ENCODE peak calls at places on chromosomes 1 and 21, in eight cellular contexts. Z, D, M, S, V, J, Y and E are unnamed samples.

GRCh38 chr1:33649759-33650158 is 177.3 kb downstream of the ZSCAN20 start:
- DNase-seq in Y (no peak), Z (no peak), S (no peak), D (no peak), V (no peak), M (no peak), J (no peak), E (no peak)

GRCh38 chr1:39737546-39738169 is 1.0 kb upstream of the PPIE start:
- DNase-seq in Z (no peak), V (no peak), S (no peak), M (peak; percentile 70), Y (no peak), D (no peak), J (no peak), E (no peak)

GRCh38 chr1:53448241-53448841 is 10.9 kb upstream of the DMRTB1 start:
- DNase-seq in S (no peak), J (no peak), Y (no peak), M (no peak), Z (no peak), D (no peak), V (peak; percentile 84), E (no peak)

GRCh38 chr1:30942326-30942978 is 33.9 kb upstream of the SDC3 start:
- DNase-seq in D (no peak), M (no peak), V (no peak), J (no peak), S (no peak), Y (no peak), Z (no peak), E (no peak)

GRCh38 chr1:154959448-154959825 is 2.1 kb downstream of the PYGO2 start:
- DNase-seq in M (no peak), Y (no peak), Z (no peak), V (no peak), D (no peak), J (no peak), S (no peak), E (no peak)

GRCh38 chr1:25748531-25749205 is 51.3 kb upstream of the SELENON start:
- DNase-seq in J (no peak), S (no peak), V (peak; percentile 21), D (no peak), Z (no peak), Y (no peak), M (no peak), E (no peak)

GRCh38 chr1:161121838-161122237 is 3.9 kb downstream of the NIT1 start:
- DNase-seq in M (no peak), J (no peak), V (no peak), D (no peak), Z (no peak), Y (no peak), S (no peak), E (no peak)

GRCh38 chr1:17696417-17697301 is 58.5 kb upstream of the ACTL8 start:
- DNase-seq in Z (peak; percentile 38), D (peak; percentile 7), V (peak; percentile 88), M (no peak), J (no peak), Y (no peak), S (no peak), E (peak; percentile 2)

GRCh38 chr1:193589597-193590040 is 403.2 kb upstream of the B3GALT2 start:
- DNase-seq in V (no peak), S (no peak), Z (no peak), J (no peak), Y (no peak), M (no peak), D (no peak), E (no peak)

GRCh38 chr1:84319662-84320061 is 18.2 kb downstream of the SAMD13 start:
- DNase-seq in Z (no peak), D (no peak), J (no peak), V (no peak), M (no peak), S (no peak), Y (no peak), E (no peak)

GRCh38 chr1:212062832-212063438 is 27.4 kb downstream of the DTL start:
- DNase-seq in M (peak; percentile 47), Y (no peak), V (peak; percentile 17), J (peak; percentile 46), D (peak; percentile 22), S (no peak), Z (peak; percentile 41), E (no peak)

GRCh38 chr1:17874665-17875064 is 119.5 kb downstream of the ACTL8 start:
- DNase-seq in Z (no peak), D (no peak), S (no peak), M (no peak), J (no peak), Y (no peak), V (peak; percentile 25), E (no peak)

GRCh38 chr1:155831279-155831976 is 25.6 kb downstream of the GON4L start:
- DNase-seq in Y (no peak), D (no peak), M (no peak), V (no peak), S (no peak), Z (no peak), J (no peak), E (no peak)

GRCh38 chr1:2499260-2499659 is 23.2 kb downstream of the PLCH2 start:
- DNase-seq in V (no peak), M (no peak), Z (no peak), J (no peak), Y (no peak), D (no peak), S (no peak), E (no peak)

DNA sequence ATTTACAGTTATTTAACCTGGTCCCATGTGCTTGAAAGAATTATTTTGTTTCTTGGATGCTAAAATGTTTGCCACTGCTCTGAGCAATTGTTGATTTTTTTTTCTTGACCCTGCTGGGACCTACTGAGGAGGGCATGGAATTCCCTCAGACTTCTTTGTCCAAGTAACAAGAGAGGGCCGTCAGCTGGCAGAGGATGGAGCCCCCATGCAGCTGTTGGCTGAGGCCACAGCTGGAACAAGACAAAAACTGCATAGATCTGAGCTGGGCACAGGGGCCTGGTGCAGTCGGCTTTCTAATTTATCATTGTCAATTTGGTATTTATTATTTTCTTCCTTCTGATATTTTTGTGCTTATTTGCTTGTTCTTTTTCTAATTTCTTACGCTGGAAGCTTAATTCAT is 39.6 kb upstream of the ABCG1 start:
- DNase-seq in J (no peak), Y (no peak), D (no peak), Z (no peak), M (no peak), S (no peak), V (no peak), E (no peak)
- H3K4me3 ChIP-seq in J (no peak overlapping the region), Y (no peak overlapping the region), D (no peak overlapping the region), Z (no peak overlapping the region), M (no peak overlapping the region), S (no peak overlapping the region), V (no peak overlapping the region), E (no peak overlapping the region)

GRCh38 chr1:1032428-1032827 is 12.5 kb downstream of the AGRN start:
- DNase-seq in S (no peak), J (peak; percentile 80), Z (no peak), Y (no peak), D (no peak), V (peak; percentile 53), M (no peak), E (no peak)
- TF ChIP-seq REST in S (no peak), J (no peak), Z (no peak), Y (no peak), D (no peak), V (no peak), M (no peak), E (no peak)

DNA sequence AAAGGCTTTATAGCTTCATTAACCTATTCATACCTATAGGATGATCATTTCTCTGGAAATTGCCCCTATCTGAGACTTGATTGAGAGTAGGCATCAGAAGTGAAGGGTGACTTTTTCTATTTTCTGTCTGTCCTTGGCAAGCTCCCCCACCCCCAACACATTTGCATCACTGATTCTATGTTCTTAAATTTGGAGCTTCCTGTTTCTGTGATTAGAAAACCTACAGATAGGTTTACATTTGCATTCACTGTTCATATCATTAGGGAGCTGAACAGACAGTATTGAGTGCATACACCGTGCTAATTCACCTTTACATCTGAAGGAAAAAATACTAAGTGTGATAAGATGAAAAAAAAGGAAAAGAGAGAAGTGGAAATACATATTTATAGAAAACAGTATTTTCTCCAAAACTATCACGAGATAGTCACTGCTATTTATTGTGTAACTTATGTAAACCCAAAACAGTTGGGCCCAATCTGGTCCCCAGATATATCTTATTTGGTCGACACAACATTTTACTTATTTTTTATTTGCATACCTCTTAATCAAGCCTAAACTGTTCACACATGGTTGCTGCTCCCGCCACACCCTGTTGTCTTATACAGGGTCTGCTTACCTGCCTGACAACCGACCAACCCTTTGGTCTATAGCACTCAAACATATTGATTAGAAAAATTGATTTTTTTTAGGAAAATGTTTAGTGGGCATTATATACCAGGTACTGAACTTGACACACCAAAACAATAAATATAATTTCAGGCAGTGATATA is 218.8 kb downstream of the NTNG1 start:
- DNase-seq in M (no peak), Z (no peak), D (no peak), S (no peak), Y (no peak), V (no peak), J (no peak), E (no peak)
- H3K4me3 ChIP-seq in M (no peak overlapping the region), Z (no peak overlapping the region), D (no peak overlapping the region), S (no peak overlapping the region), Y (no peak overlapping the region), V (no peak overlapping the region), J (no peak overlapping the region), E (no peak overlapping the region)

GRCh38 chr1:24284156-24284471 is 35.0 kb upstream of the GRHL3 start:
- DNase-seq in J (no peak), Y (no peak), M (no peak), D (peak; percentile 67), S (no peak), Z (peak; percentile 24), V (no peak), E (no peak)

GRCh38 chr1:24285231-24285630 is 33.9 kb upstream of the GRHL3 start:
- DNase-seq in V (no peak), Z (no peak), J (no peak), Y (no peak), M (no peak), D (no peak), S (no peak), E (no peak)

GRCh38 chr1:24288479-24288878 is 30.7 kb upstream of the GRHL3 start:
- DNase-seq in S (no peak), D (no peak), V (no peak), J (no peak), M (no peak), Z (no peak), Y (no peak), E (no peak)

GRCh38 chr1:24283326-24284155 is 35.6 kb upstream of the GRHL3 start:
- DNase-seq in Z (peak; percentile 28), S (no peak), Y (no peak), D (peak; percentile 56), V (no peak), M (no peak), J (no peak), E (peak; percentile 89)

GRCh38 chr1:24286246-24287010 is 32.7 kb upstream of the GRHL3 start:
- DNase-seq in Z (no peak), J (no peak), D (no peak), Y (no peak), S (no peak), M (no peak), V (peak; percentile 89), E (no peak)
- TF ChIP-seq REST in Z (no peak), J (no peak), D (no peak), Y (no peak), S (no peak), M (no peak), V (no peak), E (no peak)